ENCODE peak calls at places on chromosomes 3 and 15, in four cellular contexts. One of them, this sample, is unnamed.

GRCh38 chr15:78988361-78988911 is 43.6 kb upstream of the CTSH start:
- DNase-seq in body of pancreas: peak; percentile 72
- DNase-seq in ovary: peak; percentile 76
- DNase-seq in heart left ventricle: peak; percentile 78
- DNase-seq in this sample: peak; percentile 29

GRCh38 chr3:18045296-18045880 is 303.0 kb upstream of the TBC1D5 start:
- DNase-seq in body of pancreas: no peak
- DNase-seq in ovary: no peak
- DNase-seq in heart left ventricle: no peak
- DNase-seq in this sample: no peak

GRCh38 chr15:52746162-52746721 is 43.9 kb downstream of the ONECUT1 start:
- DNase-seq in heart left ventricle: no peak
- DNase-seq in ovary: no peak
- DNase-seq in body of pancreas: no peak
- DNase-seq in this sample: no peak

GRCh38 chr3:180802837-180803236 is 109.6 kb upstream of the FXR1 start:
- DNase-seq in heart left ventricle: no peak
- DNase-seq in ovary: no peak
- DNase-seq in body of pancreas: no peak
- DNase-seq in this sample: no peak

GRCh38 chr15:36484038-36484778 is 95.2 kb upstream of the CDIN1 start:
- DNase-seq in ovary: no peak
- DNase-seq in body of pancreas: no peak
- DNase-seq in heart left ventricle: no peak
- DNase-seq in this sample: no peak

GRCh38 chr3:78855190-78855589 is 912.6 kb downstream of the ROBO1 start:
- DNase-seq in ovary: no peak
- DNase-seq in heart left ventricle: no peak
- DNase-seq in body of pancreas: no peak
- DNase-seq in this sample: no peak

GRCh38 chr15:73922186-73923151 is 3.8 kb upstream of the LOXL1 start:
- DNase-seq in heart left ventricle: no peak
- DNase-seq in body of pancreas: no peak
- DNase-seq in ovary: peak; percentile 67
- DNase-seq in this sample: peak; percentile 46

GRCh38 chr15:46442901-46443590 is 808.2 kb downstream of the SQOR start:
- DNase-seq in ovary: no peak
- DNase-seq in body of pancreas: no peak
- DNase-seq in heart left ventricle: no peak
- DNase-seq in this sample: no peak

GRCh38 chr3:45516829-45517228 is 77.7 kb upstream of the LIMD1 start:
- DNase-seq in ovary: no peak
- DNase-seq in heart left ventricle: no peak
- DNase-seq in body of pancreas: no peak
- DNase-seq in this sample: no peak

GRCh38 chr15:25905140-25905539 is 42.0 kb upstream of the ATP10A start:
- DNase-seq in ovary: no peak
- DNase-seq in heart left ventricle: no peak
- DNase-seq in body of pancreas: no peak
- DNase-seq in this sample: no peak

GRCh38 chr15:74830868-74831267 is 4.4 kb downstream of the CPLX3 start:
- DNase-seq in heart left ventricle: no peak
- DNase-seq in ovary: no peak
- DNase-seq in body of pancreas: no peak
- DNase-seq in this sample: no peak

GRCh38 chr3:126927405-126927750 is 55.5 kb upstream of the PLXNA1 start:
- DNase-seq in ovary: no peak
- DNase-seq in heart left ventricle: no peak
- DNase-seq in body of pancreas: no peak
- DNase-seq in this sample: peak; percentile 36

GRCh38 chr3:150106752-150107428 is 136.2 kb upstream of the PFN2 start:
- DNase-seq in heart left ventricle: no peak
- DNase-seq in body of pancreas: no peak
- DNase-seq in ovary: no peak
- DNase-seq in this sample: no peak

GRCh38 chr15:76012021-76012551 is at the start of gene NRG4:
- DNase-seq in ovary: no peak
- DNase-seq in heart left ventricle: no peak
- DNase-seq in body of pancreas: peak; percentile 76
- DNase-seq in this sample: no peak

GRCh38 chr3:19070325-19070724 is 78.0 kb upstream of the KCNH8 start:
- DNase-seq in body of pancreas: no peak
- DNase-seq in heart left ventricle: no peak
- DNase-seq in ovary: no peak
- DNase-seq in this sample: no peak

GRCh38 chr3:195884691-195885035 is 23.7 kb downstream of the TNK2 start:
- DNase-seq in body of pancreas: no peak
- DNase-seq in heart left ventricle: peak; percentile 56
- DNase-seq in ovary: no peak
- DNase-seq in this sample: no peak

GRCh38 chr3:146163584-146163983 is 2.6 kb upstream of the PLOD2 start:
- DNase-seq in body of pancreas: no peak
- DNase-seq in ovary: no peak
- DNase-seq in heart left ventricle: no peak
- DNase-seq in this sample: no peak

GRCh38 chr3:55469957-55470526 is 17.1 kb downstream of the WNT5A start:
- DNase-seq in ovary: no peak
- DNase-seq in heart left ventricle: no peak
- DNase-seq in body of pancreas: no peak
- DNase-seq in this sample: no peak

DNA sequence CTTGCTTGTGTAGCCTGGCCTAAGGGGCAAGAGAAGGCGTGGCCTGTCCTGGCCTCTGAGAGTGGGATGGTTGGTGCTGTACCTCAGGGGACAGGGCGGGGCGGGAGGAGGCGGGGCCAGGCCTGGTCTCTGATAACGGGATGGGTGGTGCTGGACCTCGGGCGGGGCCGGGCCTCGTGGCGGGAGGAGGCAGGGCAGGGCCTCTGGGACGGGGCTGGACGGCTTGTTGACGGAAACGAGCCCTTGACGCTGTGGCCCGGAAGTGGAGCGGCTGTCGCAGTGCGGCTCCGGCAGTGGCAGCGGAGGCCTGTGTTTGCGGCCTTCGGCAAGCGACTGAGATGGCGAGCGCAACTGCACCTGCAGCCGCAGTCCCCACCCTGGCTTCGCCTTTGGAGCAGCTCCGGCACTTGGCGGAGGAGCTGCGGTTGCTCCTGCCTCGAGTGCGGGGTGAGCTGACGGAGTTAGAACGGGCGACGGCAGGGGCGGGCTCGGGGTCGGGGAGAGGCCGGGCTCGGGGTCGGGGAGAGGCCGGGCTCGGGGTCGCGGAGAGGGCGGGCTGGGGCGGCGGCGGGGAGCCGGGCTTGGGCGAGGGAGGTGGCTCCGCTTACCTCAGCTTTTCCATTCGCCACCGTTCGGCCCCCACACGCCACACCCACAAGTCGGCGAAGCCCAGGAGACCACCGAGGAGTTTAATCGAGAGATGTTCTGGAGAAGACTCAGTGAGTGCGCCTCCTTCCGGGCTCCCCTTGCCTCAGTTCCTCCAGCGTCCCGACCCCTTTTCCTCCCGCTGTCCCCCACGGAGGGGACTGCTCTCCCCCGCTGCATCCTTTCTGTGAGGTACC is at the start of gene CCNDBP1:
- DNase-seq in body of pancreas: peak; percentile 99
- DNase-seq in ovary: peak; percentile 81
- DNase-seq in heart left ventricle: peak; percentile 98
- DNase-seq in this sample: peak; percentile 98
- TF ChIP-seq POLR2A in body of pancreas: peak; percentile 91
- TF ChIP-seq POLR2A in ovary: peak; percentile 22
- TF ChIP-seq POLR2A in heart left ventricle: no peak
- TF ChIP-seq POLR2A in this sample: peak; percentile 37

GRCh38 chr3:108127301-108127988 is 36.6 kb upstream of the CD47 start:
- DNase-seq in ovary: no peak
- DNase-seq in body of pancreas: no peak
- DNase-seq in heart left ventricle: no peak
- DNase-seq in this sample: no peak
- H3K27ac ChIP-seq in ovary: no peak overlapping the region
- H3K27ac ChIP-seq in body of pancreas: no peak overlapping the region
- H3K27ac ChIP-seq in heart left ventricle: peak overlapping the region; percentile 80
- H3K27ac ChIP-seq in this sample: no peak overlapping the region

GRCh38 chr15:86167816-86168215 is 88.1 kb downstream of the AGBL1 start:
- DNase-seq in body of pancreas: no peak
- DNase-seq in heart left ventricle: no peak
- DNase-seq in ovary: no peak
- DNase-seq in this sample: no peak
- TF ChIP-seq POLR2A in body of pancreas: no peak
- TF ChIP-seq POLR2A in heart left ventricle: no peak
- TF ChIP-seq POLR2A in ovary: no peak
- TF ChIP-seq POLR2A in this sample: no peak

DNA sequence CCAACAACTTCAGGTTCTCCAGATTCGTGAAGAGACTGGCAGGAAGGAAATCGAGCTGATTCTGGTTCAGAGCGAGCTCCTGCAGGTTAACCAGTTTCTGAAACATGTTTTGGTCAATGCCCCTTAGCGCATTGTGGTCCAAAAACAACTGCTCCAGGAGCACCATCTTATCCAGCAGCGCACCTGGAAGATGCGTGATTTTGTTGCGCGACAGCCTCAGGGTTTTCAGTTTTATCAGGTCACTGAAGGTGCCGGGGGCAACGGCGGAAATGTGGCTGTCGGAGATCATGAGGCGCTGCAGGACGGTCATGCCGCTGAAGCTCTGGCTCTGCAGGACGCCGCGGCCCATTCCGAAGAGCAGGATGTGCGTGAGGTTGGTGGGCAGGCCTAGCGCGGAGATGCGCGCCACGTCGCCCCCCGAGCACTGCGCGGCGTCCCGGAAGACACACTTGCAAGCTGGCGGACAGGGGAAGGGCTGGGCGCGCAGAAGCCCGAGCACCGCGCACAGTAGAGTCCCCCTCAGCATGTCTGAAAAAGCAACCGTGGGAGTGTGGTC is 1.2 kb downstream of the GP5 start:
- DNase-seq in body of pancreas: no peak
- DNase-seq in ovary: no peak
- DNase-seq in heart left ventricle: no peak
- DNase-seq in this sample: no peak
- H3K27ac ChIP-seq in body of pancreas: no peak overlapping the region
- H3K27ac ChIP-seq in ovary: no peak overlapping the region
- H3K27ac ChIP-seq in heart left ventricle: no peak overlapping the region
- H3K27ac ChIP-seq in this sample: no peak overlapping the region

GRCh38 chr15:100341662-100342560 is at the start of gene ADAMTS17:
- DNase-seq in ovary: peak; percentile 96
- DNase-seq in heart left ventricle: peak; percentile 95
- DNase-seq in body of pancreas: peak; percentile 97
- DNase-seq in this sample: peak; percentile 97
- TF ChIP-seq POLR2A in ovary: peak; percentile 84
- TF ChIP-seq POLR2A in heart left ventricle: peak; percentile 77
- TF ChIP-seq POLR2A in body of pancreas: peak; percentile 97
- TF ChIP-seq POLR2A in this sample: peak; percentile 89